ENCODE peak calls at places on chromosomes 5 and 9, in four cellular contexts. M is GM12891, X is adrenal gland, C is breast epithelium. Y is an unnamed sample.

GRCh38 chr5:150061538-150061995 is 24.8 kb downstream of the CSF1R start:
- DNase-seq in M (no peak), X (no peak), C (no peak), Y (no peak)

GRCh38 chr5:39208471-39208870 is 10.9 kb downstream of the FYB1 start:
- DNase-seq in M (no peak), X (no peak), C (no peak), Y (no peak)

GRCh38 chr5:168747987-168748777 is 169.0 kb upstream of the PANK3 start:
- DNase-seq in M (peak; percentile 70), X (peak; percentile 32), C (no peak), Y (peak; percentile 72)

GRCh38 chr9:108933231-108933630 is 693 bp downstream of the ELP1 start:
- DNase-seq in M (no peak), X (no peak), C (no peak), Y (no peak)

GRCh38 chr5:119063579-119064379 is 7.1 kb upstream of the DMXL1 start:
- DNase-seq in M (no peak), X (no peak), C (no peak), Y (no peak)

GRCh38 chr9:72292874-72293607 is 72.0 kb downstream of the ZFAND5 start:
- DNase-seq in M (no peak), X (no peak), C (no peak), Y (no peak)

GRCh38 chr9:69090943-69091342 is 55.4 kb downstream of the FXN start:
- DNase-seq in M (no peak), X (no peak), C (no peak), Y (no peak)

GRCh38 chr5:52119768-52120167 is 667.9 kb upstream of the ITGA1 start:
- DNase-seq in M (no peak), X (no peak), C (no peak), Y (no peak)

GRCh38 chr5:61884242-61884855 is 421.7 kb upstream of the KIF2A start:
- DNase-seq in M (no peak), X (no peak), C (no peak), Y (no peak)

GRCh38 chr5:67301285-67301904 is 104.8 kb upstream of the CD180 start:
- DNase-seq in M (no peak), X (peak; percentile 33), C (no peak), Y (peak; percentile 12)

GRCh38 chr9:35111006-35111933 is 4.4 kb downstream of the ATOSB start:
- DNase-seq in M (peak; percentile 93), X (peak; percentile 99), C (peak; percentile 98), Y (peak; percentile 65)
- TF ChIP-seq POLR2A in M (no peak), X (peak; percentile 88), C (no peak), Y (peak; percentile 65)

DNA sequence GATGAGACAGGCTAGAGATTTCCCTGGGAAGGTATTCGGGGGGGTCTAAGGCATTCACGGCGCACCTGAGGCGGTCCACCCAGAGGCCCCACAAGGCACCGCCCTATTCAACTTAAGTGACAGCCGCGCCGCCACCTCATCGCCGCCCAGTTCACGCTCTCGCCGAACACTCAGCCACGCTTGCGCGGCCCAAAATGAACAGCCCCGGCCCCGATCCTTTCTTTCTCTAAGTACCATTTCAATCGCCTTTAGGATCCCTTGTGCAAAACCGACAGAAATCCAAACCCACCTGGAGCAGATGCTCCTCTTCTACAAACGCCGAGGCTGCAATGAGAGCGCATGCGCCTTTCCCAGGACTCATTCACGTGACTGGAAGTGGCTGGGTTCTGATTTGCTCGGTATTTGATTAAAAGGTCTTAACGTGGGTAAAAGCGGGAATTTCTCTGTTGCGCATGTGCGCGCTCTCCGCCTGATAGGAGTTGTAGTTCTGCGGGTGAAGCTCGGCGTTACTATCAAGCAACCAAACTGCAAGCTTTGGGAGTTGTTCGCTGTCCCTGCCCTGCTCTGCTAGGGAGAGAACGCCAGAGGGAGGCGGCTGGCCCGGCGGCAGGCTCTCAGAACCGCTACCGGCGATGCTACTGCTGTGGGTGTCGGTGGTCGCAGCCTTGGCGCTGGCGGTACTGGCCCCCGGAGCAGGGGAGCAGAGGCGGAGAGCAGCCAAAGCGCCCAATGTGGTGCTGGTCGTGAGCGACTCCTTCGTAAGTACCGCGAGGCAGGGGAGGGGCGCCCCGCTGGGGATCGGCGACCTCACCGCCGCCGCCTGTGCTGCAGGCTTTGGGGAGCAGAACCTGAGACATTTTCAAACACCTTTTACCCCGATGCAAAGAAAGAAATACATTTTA is at the start of the genes ARSK and SKIC3:
- DNase-seq in M (peak; percentile 53), X (peak; percentile 98), C (peak; percentile 86), Y (peak; percentile 68)
- TF ChIP-seq POLR2A in M (peak; percentile 75), X (peak; percentile 98), C (no peak), Y (peak; percentile 61)

GRCh38 chr9:89318123-89319014 is at the start of gene SECISBP2:
- DNase-seq in M (peak; percentile 68), X (peak; percentile 96), C (peak; percentile 95), Y (peak; percentile 93)
- TF ChIP-seq POLR2A in M (peak; percentile 94), X (peak; percentile 97), C (peak; percentile 97), Y (peak; percentile 79)

DNA sequence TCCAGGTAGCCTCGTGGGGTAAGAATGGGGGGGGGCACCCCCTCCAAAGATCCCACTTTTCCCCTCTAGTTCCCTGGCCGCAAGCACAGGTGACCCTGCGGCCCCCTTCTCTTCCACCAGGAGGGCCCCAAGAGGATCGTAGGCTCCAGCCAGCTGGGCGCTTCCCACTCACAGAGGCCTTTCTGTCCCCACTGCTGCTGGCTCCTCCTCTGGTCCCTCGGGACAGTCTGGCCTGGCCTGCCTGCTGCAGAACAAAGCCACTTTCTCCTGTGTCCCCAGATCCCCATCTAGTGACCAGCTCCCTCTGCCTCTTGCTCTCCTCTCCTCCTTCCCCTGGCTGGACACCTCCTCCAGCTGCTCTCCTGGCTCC is 534 bp upstream of the SAPCD2 start:
- DNase-seq in M (no peak), X (no peak), C (no peak), Y (no peak)
- TF ChIP-seq POLR2A in M (no peak), X (no peak), C (no peak), Y (no peak)

GRCh38 chr5:77076961-77077820 is 9.9 kb downstream of the ZBED3 start:
- DNase-seq in M (peak; percentile 83), X (peak; percentile 79), C (no peak), Y (no peak)
- TF ChIP-seq POLR2A in M (no peak), X (peak; percentile 36), C (no peak), Y (no peak)

DNA sequence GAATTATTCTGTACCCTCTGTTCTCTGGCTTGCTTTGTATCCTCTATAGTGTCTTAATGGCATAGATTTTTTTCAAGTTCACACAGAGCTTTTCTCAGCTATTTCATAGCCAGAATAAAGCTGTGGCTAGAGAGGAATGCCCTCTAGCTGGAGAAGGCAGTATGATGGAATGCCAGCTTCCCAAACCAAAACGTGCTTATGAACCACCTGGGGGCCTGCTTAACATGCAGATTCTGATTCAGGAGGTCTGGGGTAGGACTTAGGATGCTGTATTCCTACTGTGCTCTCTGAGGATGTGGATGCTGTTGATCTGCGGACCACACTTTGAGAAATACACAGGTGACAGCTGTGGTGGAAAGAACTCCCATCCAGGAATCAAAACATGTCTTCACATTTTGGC is 49.9 kb upstream of the DPYSL3 start:
- DNase-seq in M (no peak), X (no peak), C (no peak), Y (no peak)
- TF ChIP-seq POLR2A in M (no peak), X (no peak), C (no peak), Y (no peak)

GRCh38 chr5:14696057-14696456 is 31.5 kb downstream of the OTULIN start:
- DNase-seq in M (no peak), X (no peak), C (no peak), Y (no peak)
- TF ChIP-seq POLR2A in M (no peak), X (no peak), C (no peak), Y (no peak)

GRCh38 chr9:90421786-90422185 is 220.8 kb downstream of the DIRAS2 start:
- DNase-seq in M (no peak), X (no peak), C (no peak), Y (no peak)

GRCh38 chr9:90423661-90424193 is 218.9 kb downstream of the DIRAS2 start:
- DNase-seq in M (no peak), X (no peak), C (no peak), Y (no peak)

GRCh38 chr9:90420714-90421513 is 221.7 kb downstream of the DIRAS2 start:
- DNase-seq in M (no peak), X (no peak), C (peak; percentile 58), Y (no peak)

DNA sequence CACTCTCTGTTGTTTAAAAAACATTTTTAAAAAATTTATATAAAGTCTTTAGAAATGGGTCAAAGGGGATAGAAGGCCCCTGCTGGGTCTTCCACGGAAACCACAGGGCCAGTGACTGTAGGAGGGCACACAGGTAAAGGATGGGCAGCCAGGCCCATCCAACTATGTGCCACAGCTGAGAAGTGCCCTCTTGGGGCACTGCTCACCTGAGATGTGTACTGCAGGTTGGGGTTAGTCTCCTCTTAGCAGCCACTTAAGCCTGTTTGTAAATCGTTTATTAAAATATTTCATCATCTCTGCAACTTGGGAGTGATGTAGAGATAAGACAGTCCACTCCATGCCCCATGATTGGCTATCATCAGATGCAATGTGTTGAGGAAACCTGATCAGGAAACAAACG is 222.4 kb downstream of the DIRAS2 start:
- DNase-seq in M (no peak), X (no peak), C (no peak), Y (no peak)
- TF ChIP-seq POLR2A in M (no peak), X (no peak), C (no peak), Y (no peak)

GRCh38 chr5:160398806-160399205 is 1.0 kb downstream of the FAM200C start:
- DNase-seq in M (no peak), X (no peak), C (no peak), Y (no peak)

GRCh38 chr5:160395111-160395510 is 4.7 kb downstream of the FAM200C start:
- DNase-seq in M (no peak), X (no peak), C (no peak), Y (no peak)

GRCh38 chr5:160397492-160397891 is 2.4 kb downstream of the FAM200C start:
- DNase-seq in M (no peak), X (no peak), C (no peak), Y (no peak)

GRCh38 chr5:160399402-160400353 is at the start of gene FAM200C:
- DNase-seq in M (peak; percentile 63), X (peak; percentile 92), C (peak; percentile 86), Y (peak; percentile 84)
- TF ChIP-seq POLR2A in M (peak; percentile 58), X (peak; percentile 82), C (peak; percentile 96), Y (peak; percentile 95)

Y was measured in H54.